ENCODE peak calls at places on chromosomes 13 and 19, in seven cellular contexts. One of them, this sample, is unnamed.

GRCh38 chr19:9565900-9566705 is 18.2 kb downstream of the ZNF121 start:
- DNase-seq in thyroid gland: no peak
- DNase-seq in heart left ventricle: no peak
- DNase-seq in prostate gland: no peak
- DNase-seq in IMR-90: peak
- DNase-seq in GM12891: no peak
- DNase-seq in adrenal gland: no peak
- DNase-seq in this sample: no peak

GRCh38 chr13:44927953-44928352 is 61.3 kb downstream of the NUFIP1 start:
- DNase-seq in thyroid gland: no peak
- DNase-seq in heart left ventricle: no peak
- DNase-seq in prostate gland: peak
- DNase-seq in IMR-90: peak
- DNase-seq in GM12891: no peak
- DNase-seq in adrenal gland: no peak
- DNase-seq in this sample: no peak

GRCh38 chr13:52001120-52001731 is 10.0 kb downstream of the ATP7B start:
- DNase-seq in thyroid gland: no peak
- DNase-seq in heart left ventricle: no peak
- DNase-seq in prostate gland: no peak
- DNase-seq in IMR-90: peak
- DNase-seq in GM12891: peak
- DNase-seq in adrenal gland: no peak
- DNase-seq in this sample: peak

GRCh38 chr13:112061367-112062046 is 5.4 kb upstream of the SOX1 start:
- DNase-seq in thyroid gland: no peak
- DNase-seq in heart left ventricle: no peak
- DNase-seq in prostate gland: no peak
- DNase-seq in IMR-90: no peak
- DNase-seq in GM12891: no peak
- DNase-seq in adrenal gland: no peak
- DNase-seq in this sample: no peak

GRCh38 chr13:111344471-111345191 is 24.2 kb downstream of the TEX29 start:
- DNase-seq in thyroid gland: peak
- DNase-seq in heart left ventricle: no peak
- DNase-seq in prostate gland: peak
- DNase-seq in IMR-90: peak
- DNase-seq in GM12891: no peak
- DNase-seq in adrenal gland: no peak
- DNase-seq in this sample: peak

GRCh38 chr19:56839665-56840451 is 668 bp downstream of the PEG3 start:
- DNase-seq in thyroid gland: peak
- DNase-seq in heart left ventricle: peak
- DNase-seq in prostate gland: no peak
- DNase-seq in IMR-90: no peak
- DNase-seq in GM12891: no peak
- DNase-seq in adrenal gland: peak
- DNase-seq in this sample: no peak

GRCh38 chr13:99299545-99300341 is 7.5 kb downstream of the GPR183 start:
- DNase-seq in thyroid gland: peak
- DNase-seq in heart left ventricle: no peak
- DNase-seq in prostate gland: no peak
- DNase-seq in IMR-90: no peak
- DNase-seq in GM12891: no peak
- DNase-seq in adrenal gland: no peak
- DNase-seq in this sample: no peak

GRCh38 chr13:82797876-82798275 is 1084.4 kb downstream of the SLITRK1 start:
- DNase-seq in thyroid gland: no peak
- DNase-seq in heart left ventricle: no peak
- DNase-seq in prostate gland: no peak
- DNase-seq in IMR-90: no peak
- DNase-seq in GM12891: no peak
- DNase-seq in adrenal gland: no peak
- DNase-seq in this sample: no peak

GRCh38 chr13:31786011-31786410 is 46.7 kb downstream of the RXFP2 start:
- DNase-seq in thyroid gland: no peak
- DNase-seq in heart left ventricle: no peak
- DNase-seq in prostate gland: no peak
- DNase-seq in IMR-90: no peak
- DNase-seq in GM12891: no peak
- DNase-seq in adrenal gland: no peak
- DNase-seq in this sample: no peak

GRCh38 chr19:43380771-43381386 is 27.4 kb downstream of the CD177 start:
- DNase-seq in thyroid gland: no peak
- DNase-seq in heart left ventricle: no peak
- DNase-seq in prostate gland: peak
- DNase-seq in IMR-90: no peak
- DNase-seq in GM12891: no peak
- DNase-seq in adrenal gland: no peak
- DNase-seq in this sample: no peak

GRCh38 chr13:32107474-32107873 is 75.9 kb downstream of the FRY start:
- DNase-seq in thyroid gland: no peak
- DNase-seq in heart left ventricle: no peak
- DNase-seq in prostate gland: no peak
- DNase-seq in IMR-90: no peak
- DNase-seq in GM12891: no peak
- DNase-seq in adrenal gland: no peak
- DNase-seq in this sample: no peak

GRCh38 chr19:33906578-33907335 is 110.1 kb downstream of the KCTD15 start:
- DNase-seq in thyroid gland: no peak
- DNase-seq in heart left ventricle: peak
- DNase-seq in prostate gland: peak
- DNase-seq in IMR-90: peak
- DNase-seq in GM12891: no peak
- DNase-seq in adrenal gland: no peak
- DNase-seq in this sample: no peak

GRCh38 chr13:81171065-81171647 is 830.2 kb upstream of the SPRY2 start:
- DNase-seq in thyroid gland: no peak
- DNase-seq in heart left ventricle: no peak
- DNase-seq in prostate gland: no peak
- DNase-seq in IMR-90: no peak
- DNase-seq in GM12891: no peak
- DNase-seq in adrenal gland: no peak
- DNase-seq in this sample: no peak

DNA sequence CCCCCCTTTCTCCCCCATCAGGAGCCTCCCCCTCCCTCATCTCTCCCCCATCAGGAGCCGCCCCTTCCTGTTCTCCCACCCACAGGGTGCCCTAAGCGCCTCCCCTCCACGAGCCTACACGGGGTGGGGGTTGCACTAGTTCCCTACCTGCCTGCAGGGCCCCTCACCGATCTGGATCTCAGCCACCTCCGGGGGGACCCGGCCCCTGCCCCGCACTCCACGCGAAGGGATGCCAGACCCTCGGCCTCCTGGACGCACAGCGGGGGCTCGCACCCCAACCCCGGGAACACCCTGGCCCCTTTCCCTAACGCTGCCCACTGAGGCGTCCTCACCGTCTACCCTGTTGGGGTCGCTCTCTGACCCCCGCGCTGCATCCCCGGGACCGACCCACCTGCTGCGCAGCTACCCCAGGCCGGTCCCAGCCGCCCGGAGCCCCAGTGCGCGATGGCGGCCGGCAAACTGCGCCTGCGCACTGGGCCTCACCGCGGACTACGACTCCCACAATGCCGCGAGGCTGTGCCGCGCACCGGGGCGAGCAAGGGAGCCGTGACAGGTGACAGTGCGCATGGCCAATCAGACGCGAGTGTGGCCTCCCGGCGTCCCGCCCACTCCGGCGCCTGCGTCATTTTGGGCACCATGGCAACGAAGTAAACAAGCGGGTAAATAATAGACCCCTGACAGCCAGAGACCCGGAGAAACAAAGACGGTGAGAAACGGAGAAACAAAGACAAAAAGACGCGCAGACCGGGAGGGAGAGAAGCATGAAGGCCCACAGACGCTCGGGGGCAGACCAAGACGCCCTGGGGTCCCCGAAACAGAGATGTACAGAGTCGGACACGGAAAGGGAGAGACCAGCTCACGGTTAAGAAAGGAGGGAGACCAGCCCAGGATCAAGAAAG is at the start of gene ZSCAN18:
- DNase-seq in thyroid gland: peak
- DNase-seq in heart left ventricle: peak
- DNase-seq in prostate gland: peak
- DNase-seq in IMR-90: peak
- DNase-seq in GM12891: peak
- DNase-seq in adrenal gland: peak
- DNase-seq in this sample: peak
- TF ChIP-seq POLR2A in thyroid gland: peak
- TF ChIP-seq POLR2A in heart left ventricle: no peak
- TF ChIP-seq POLR2A in prostate gland: peak
- TF ChIP-seq POLR2A in IMR-90: peak
- TF ChIP-seq POLR2A in GM12891: no peak
- TF ChIP-seq POLR2A in adrenal gland: peak
- TF ChIP-seq POLR2A in this sample: peak

GRCh38 chr19:42270346-42271044 is 1.4 kb downstream of the CIC start:
- DNase-seq in thyroid gland: peak
- DNase-seq in heart left ventricle: no peak
- DNase-seq in prostate gland: peak
- DNase-seq in IMR-90: no peak
- DNase-seq in GM12891: no peak
- DNase-seq in adrenal gland: peak
- DNase-seq in this sample: peak

GRCh38 chr19:42267644-42268141 is 1.4 kb upstream of the CIC start:
- DNase-seq in thyroid gland: no peak
- DNase-seq in heart left ventricle: no peak
- DNase-seq in prostate gland: no peak
- DNase-seq in IMR-90: no peak
- DNase-seq in GM12891: no peak
- DNase-seq in adrenal gland: no peak
- DNase-seq in this sample: no peak

GRCh38 chr19:42268704-42269517 is at the start of gene CIC:
- DNase-seq in thyroid gland: peak
- DNase-seq in heart left ventricle: peak
- DNase-seq in prostate gland: peak
- DNase-seq in IMR-90: peak
- DNase-seq in GM12891: peak
- DNase-seq in adrenal gland: peak
- DNase-seq in this sample: peak

GRCh38 chr19:42269518-42270345 is 680 bp downstream of the CIC start:
- DNase-seq in thyroid gland: no peak
- DNase-seq in heart left ventricle: no peak
- DNase-seq in prostate gland: no peak
- DNase-seq in IMR-90: no peak
- DNase-seq in GM12891: no peak
- DNase-seq in adrenal gland: no peak
- DNase-seq in this sample: no peak

GRCh38 chr19:42268142-42268703 is 829 bp upstream of the CIC start:
- DNase-seq in thyroid gland: peak
- DNase-seq in heart left ventricle: peak
- DNase-seq in prostate gland: peak
- DNase-seq in IMR-90: peak
- DNase-seq in GM12891: peak
- DNase-seq in adrenal gland: peak
- DNase-seq in this sample: peak
- TF ChIP-seq POLR2A in thyroid gland: no peak
- TF ChIP-seq POLR2A in heart left ventricle: no peak
- TF ChIP-seq POLR2A in prostate gland: peak
- TF ChIP-seq POLR2A in IMR-90: peak
- TF ChIP-seq POLR2A in GM12891: no peak
- TF ChIP-seq POLR2A in adrenal gland: no peak
- TF ChIP-seq POLR2A in this sample: peak

DNA sequence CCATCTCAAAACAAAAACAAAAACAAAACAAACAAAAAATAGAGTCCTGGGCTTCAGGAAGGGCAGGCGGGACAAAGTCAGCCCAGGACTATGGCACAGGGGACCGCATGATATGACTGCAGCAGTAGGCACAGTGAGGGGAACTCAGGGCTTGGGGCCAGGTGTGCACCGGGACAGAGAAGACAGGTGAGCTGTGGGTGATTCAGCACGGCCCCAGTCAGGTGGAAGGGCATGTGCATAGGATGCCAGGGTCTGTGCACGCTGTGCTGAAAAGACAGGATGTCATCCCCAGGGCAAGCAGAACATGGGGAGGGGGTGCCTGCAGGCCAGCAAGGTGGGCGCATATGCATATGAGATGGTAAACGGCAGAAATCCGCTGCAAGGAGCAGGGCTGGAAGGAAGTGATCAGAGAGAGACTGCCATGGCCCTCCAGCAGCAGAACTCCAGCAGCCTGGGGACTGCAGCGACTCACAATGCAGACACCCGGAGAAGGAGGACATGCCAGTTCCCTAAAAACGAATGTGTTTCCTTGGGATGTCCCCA is 15.0 kb downstream of the EPS15L1 start:
- DNase-seq in thyroid gland: peak
- DNase-seq in heart left ventricle: no peak
- DNase-seq in prostate gland: no peak
- DNase-seq in IMR-90: no peak
- DNase-seq in GM12891: no peak
- DNase-seq in adrenal gland: no peak
- DNase-seq in this sample: no peak
- TF ChIP-seq POLR2A in thyroid gland: no peak
- TF ChIP-seq POLR2A in heart left ventricle: no peak
- TF ChIP-seq POLR2A in prostate gland: no peak
- TF ChIP-seq POLR2A in IMR-90: no peak
- TF ChIP-seq POLR2A in GM12891: no peak
- TF ChIP-seq POLR2A in adrenal gland: no peak
- TF ChIP-seq POLR2A in this sample: no peak

GRCh38 chr13:75482070-75482819 is at the start of gene TBC1D4:
- DNase-seq in thyroid gland: peak
- DNase-seq in heart left ventricle: peak
- DNase-seq in prostate gland: peak
- DNase-seq in IMR-90: peak
- DNase-seq in GM12891: peak
- DNase-seq in adrenal gland: peak
- DNase-seq in this sample: peak

GRCh38 chr13:75479102-75479501 is 2.9 kb downstream of the TBC1D4 start:
- DNase-seq in thyroid gland: no peak
- DNase-seq in heart left ventricle: no peak
- DNase-seq in prostate gland: no peak
- DNase-seq in IMR-90: no peak
- DNase-seq in GM12891: no peak
- DNase-seq in adrenal gland: no peak
- DNase-seq in this sample: no peak

GRCh38 chr13:75481176-75482069 is 546 bp downstream of the TBC1D4 start:
- DNase-seq in thyroid gland: peak
- DNase-seq in heart left ventricle: peak
- DNase-seq in prostate gland: peak
- DNase-seq in IMR-90: no peak
- DNase-seq in GM12891: peak
- DNase-seq in adrenal gland: peak
- DNase-seq in this sample: no peak

GRCh38 chr13:75482820-75483079 is 781 bp upstream of the TBC1D4 start:
- DNase-seq in thyroid gland: no peak
- DNase-seq in heart left ventricle: no peak
- DNase-seq in prostate gland: no peak
- DNase-seq in IMR-90: no peak
- DNase-seq in GM12891: no peak
- DNase-seq in adrenal gland: no peak
- DNase-seq in this sample: no peak

DNA sequence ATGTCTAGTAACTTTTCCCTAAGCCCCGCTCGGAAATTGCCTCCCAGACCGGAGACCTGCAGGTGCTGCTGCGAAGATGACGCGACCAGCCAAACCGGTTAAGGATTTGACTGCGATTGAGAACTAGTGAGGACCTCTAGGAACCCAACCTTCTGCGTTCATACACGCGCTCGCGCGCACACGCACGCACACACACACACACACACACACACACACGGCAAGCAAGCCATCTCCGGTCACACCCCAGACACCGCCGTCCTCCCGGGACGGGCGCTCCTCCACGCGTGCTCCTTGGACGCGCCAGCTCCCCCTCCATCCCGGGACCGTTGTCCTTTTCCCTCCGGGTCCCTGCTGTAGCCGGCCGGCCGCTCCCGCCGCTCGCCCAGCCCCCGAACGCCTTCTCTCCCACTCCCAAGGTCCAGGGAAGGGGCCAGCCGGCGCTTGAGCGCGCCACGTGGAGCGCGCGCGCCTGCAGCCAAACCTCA is 1.2 kb downstream of the TBC1D4 start:
- DNase-seq in thyroid gland: peak
- DNase-seq in heart left ventricle: peak
- DNase-seq in prostate gland: peak
- DNase-seq in IMR-90: peak
- DNase-seq in GM12891: peak
- DNase-seq in adrenal gland: peak
- DNase-seq in this sample: no peak
- TF ChIP-seq POLR2A in thyroid gland: no peak
- TF ChIP-seq POLR2A in heart left ventricle: no peak
- TF ChIP-seq POLR2A in prostate gland: no peak
- TF ChIP-seq POLR2A in IMR-90: no peak
- TF ChIP-seq POLR2A in GM12891: peak
- TF ChIP-seq POLR2A in adrenal gland: no peak
- TF ChIP-seq POLR2A in this sample: no peak

This sample was measured in H54.